ENCODE peak calls at places on chromosomes 4 and X, in eight cellular contexts. K, S, G, U, Q, I, N and C are unnamed samples.

GRCh38 chr4:15427126-15427525 is 707 bp upstream of the C1QTNF7 start:
- DNase-seq in K (no peak), S (no peak), G (no peak), U (no peak), Q (no peak), I (peak), N (no peak), C (no peak)

GRCh38 chr4:123841431-123842121 is 445.0 kb downstream of the SPRY1 start:
- DNase-seq in K (no peak), S (no peak), G (no peak), U (no peak), Q (no peak), I (no peak), N (no peak), C (no peak)

GRCh38 chr4:81565137-81565870 is 93.6 kb upstream of the RASGEF1B start:
- DNase-seq in K (peak), S (peak), G (peak), U (peak), Q (peak), I (peak), N (peak), C (no peak)

GRCh38 chr4:41026971-41027370 is 187.4 kb downstream of the APBB2 start:
- DNase-seq in K (no peak), S (no peak), G (no peak), U (no peak), Q (no peak), I (no peak), N (no peak), C (no peak)

GRCh38 chrX:15908891-15909290 is 54.3 kb upstream of the AP1S2 start:
- DNase-seq in K (no peak), S (no peak), G (no peak), U (no peak), Q (no peak), I (no peak), N (no peak), C (no peak)

GRCh38 chr4:168098257-168098717 is 6.0 kb downstream of the ANXA10 start:
- DNase-seq in K (no peak), S (peak), G (no peak), U (no peak), Q (peak), I (no peak), N (no peak), C (no peak)

GRCh38 chr4:119823891-119824290 is 195.3 kb upstream of the PDE5A start:
- DNase-seq in K (no peak), S (no peak), G (no peak), U (no peak), Q (no peak), I (no peak), N (no peak), C (no peak)

GRCh38 chr4:1077711-1078477 is 35.5 kb downstream of the RNF212 start:
- DNase-seq in K (no peak), S (no peak), G (peak), U (no peak), Q (no peak), I (no peak), N (no peak), C (no peak)

GRCh38 chr4:174314770-174315169 is 31.1 kb downstream of the CEP44 start:
- DNase-seq in K (no peak), S (peak), G (no peak), U (peak), Q (peak), I (peak), N (peak), C (no peak)

GRCh38 chrX:17052776-17053175 is 106.3 kb downstream of the REPS2 start:
- DNase-seq in K (no peak), S (no peak), G (no peak), U (no peak), Q (no peak), I (no peak), N (no peak), C (no peak)

GRCh38 chr4:10084651-10085320 is 31.8 kb downstream of the WDR1 start:
- DNase-seq in K (no peak), S (no peak), G (peak), U (no peak), Q (no peak), I (no peak), N (no peak), C (no peak)

GRCh38 chr4:155426953-155427352 is 50.2 kb upstream of the MAP9 start:
- DNase-seq in K (no peak), S (no peak), G (no peak), U (peak), Q (no peak), I (no peak), N (peak), C (no peak)

GRCh38 chr4:57442834-57443291 is 332.7 kb upstream of the IGFBP7 start:
- DNase-seq in K (peak), S (peak), G (no peak), U (peak), Q (peak), I (peak), N (no peak), C (peak)

GRCh38 chr4:42654606-42655005 is 2.3 kb downstream of the ATP8A1 start:
- DNase-seq in K (no peak), S (peak), G (no peak), U (no peak), Q (peak), I (peak), N (peak), C (no peak)

GRCh38 chr4:148503681-148504080 is 61.5 kb upstream of the NR3C2 start:
- DNase-seq in K (no peak), S (no peak), G (no peak), U (no peak), Q (no peak), I (no peak), N (no peak), C (no peak)

GRCh38 chr4:7699040-7699439 is 240.6 kb downstream of the AFAP1 start:
- DNase-seq in K (no peak), S (peak), G (peak), U (no peak), Q (no peak), I (peak), N (peak), C (no peak)

GRCh38 chr4:53490965-53491622 is 100.2 kb downstream of the LNX1 start:
- DNase-seq in K (peak), S (peak), G (no peak), U (peak), Q (peak), I (peak), N (peak), C (peak)

GRCh38 chrX:31265383-31265782 is 193.5 kb upstream of the FTHL17 start:
- DNase-seq in K (no peak), S (no peak), G (no peak), U (no peak), Q (no peak), I (no peak), N (no peak), C (no peak)

GRCh38 chr4:117249333-117249732 is 164.0 kb upstream of the TRAM1L1 start:
- DNase-seq in K (no peak), S (no peak), G (no peak), U (no peak), Q (no peak), I (no peak), N (no peak), C (no peak)

GRCh38 chr4:110898290-110898689 is 275.4 kb upstream of the PITX2 start:
- DNase-seq in K (no peak), S (no peak), G (no peak), U (no peak), Q (no peak), I (no peak), N (no peak), C (no peak)

GRCh38 chr4:2866891-2867290 is 23.2 kb downstream of the ADD1 start:
- DNase-seq in K (no peak), S (peak), G (no peak), U (no peak), Q (no peak), I (peak), N (no peak), C (no peak)

GRCh38 chr4:112057479-112057878 is 87.8 kb upstream of the FAM241A start:
- DNase-seq in K (no peak), S (no peak), G (no peak), U (no peak), Q (no peak), I (no peak), N (no peak), C (no peak)

GRCh38 chr4:110092646-110093045 is 105.8 kb downstream of the ELOVL6 start:
- DNase-seq in K (no peak), S (no peak), G (no peak), U (no peak), Q (no peak), I (no peak), N (no peak), C (no peak)

GRCh38 chr4:123874044-123874443 is 477.4 kb downstream of the SPRY1 start:
- DNase-seq in K (no peak), S (no peak), G (no peak), U (no peak), Q (no peak), I (no peak), N (no peak), C (no peak)

GRCh38 chrX:9285342-9285771 is 179.5 kb upstream of the TBL1X start:
- DNase-seq in K (no peak), S (no peak), G (no peak), U (no peak), Q (peak), I (no peak), N (no peak), C (no peak)

GRCh38 chr4:145176641-145177432 is 3.6 kb downstream of the OTUD4 start:
- DNase-seq in K (no peak), S (peak), G (no peak), U (no peak), Q (peak), I (no peak), N (no peak), C (no peak)